ENCODE peak calls at places on chromosome 6, in four cellular contexts. N is brain microvascular endothelial cell, M is neural progenitor cell, J is tibial nerve. A is an unnamed sample.

GRCh38 chr6:5787054-5787720 is 219.5 kb downstream of the NRN1 start:
- DNase-seq in N (no peak), M (no peak), J (no peak), A (no peak)

GRCh38 chr6:42988486-42989020 is 4.2 kb downstream of the PPP2R5D start:
- DNase-seq in N (no peak), M (no peak), J (peak; percentile 18), A (no peak)

GRCh38 chr6:169205176-169206160 is 48.2 kb downstream of the THBS2 start:
- DNase-seq in N (no peak), M (no peak), J (no peak), A (no peak)

GRCh38 chr6:168908166-168908565 is 345.5 kb downstream of the THBS2 start:
- DNase-seq in J (no peak), N (peak; percentile 78), M (no peak), A (no peak)

GRCh38 chr6:86031713-86032112 is 389.0 kb upstream of the SYNCRIP start:
- DNase-seq in J (no peak), N (no peak), M (no peak), A (no peak)

GRCh38 chr6:15389759-15390723 is 144.2 kb downstream of the JARID2 start:
- DNase-seq in N (peak; percentile 62), J (no peak), M (peak; percentile 87), A (no peak)

GRCh38 chr6:31792741-31793140 is 2.8 kb downstream of the VARS1 start:
- DNase-seq in N (peak; percentile 55), J (no peak), M (no peak), A (peak; percentile 27)

GRCh38 chr6:95553880-95554279 is 23.5 kb upstream of the MANEA start:
- DNase-seq in N (no peak), M (no peak), J (no peak), A (no peak)

GRCh38 chr6:70241031-70241430 is 61.9 kb downstream of the COL9A1 start:
- DNase-seq in M (no peak), N (no peak), J (no peak), A (no peak)

GRCh38 chr6:40485795-40486194 is 101.4 kb downstream of the LRFN2 start:
- DNase-seq in M (no peak), N (no peak), J (no peak), A (no peak)

GRCh38 chr6:18400831-18401446 is 13.8 kb downstream of the RNF144B start:
- DNase-seq in N (peak; percentile 40), M (no peak), J (no peak), A (no peak)

GRCh38 chr6:33976425-33977360 is 169.2 kb downstream of the GRM4 start:
- DNase-seq in J (no peak), M (no peak), N (no peak), A (no peak)

GRCh38 chr6:89388846-89389245 is 23.2 kb downstream of the RRAGD start:
- DNase-seq in J (no peak), N (no peak), M (no peak), A (no peak)

GRCh38 chr6:8110117-8110721 is 7.9 kb upstream of the EEF1E1 start:
- DNase-seq in N (no peak), M (no peak), J (no peak), A (no peak)
- H3K27ac ChIP-seq in N (no peak overlapping the region), M (no peak overlapping the region), J (no peak overlapping the region), A (no peak overlapping the region)

DNA sequence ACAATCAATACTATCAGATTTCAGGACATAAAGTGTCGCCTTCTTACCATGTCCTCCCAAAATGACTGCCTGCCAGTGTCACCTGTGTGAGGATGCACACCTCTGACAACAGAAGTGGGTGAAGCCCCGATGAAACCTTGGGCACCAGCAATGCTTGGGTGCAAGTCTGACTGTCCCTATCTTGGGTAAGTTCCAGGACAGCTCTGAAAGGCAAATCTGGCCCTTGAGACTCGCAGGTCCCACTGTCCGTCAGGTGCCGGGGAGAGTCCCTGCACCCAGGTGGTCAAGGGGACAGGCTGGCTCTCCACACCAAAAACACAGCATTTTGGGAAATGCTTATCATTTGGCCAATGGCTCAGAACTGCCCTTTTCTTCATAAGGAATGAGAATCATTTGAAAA is 43.3 kb downstream of the EZR start:
- DNase-seq in N (no peak), J (no peak), M (no peak), A (no peak)
- H3K36me3 ChIP-seq in N (peaks cover 56% of the 10 kb centered on the region), J (no peaks in the 10 kb centered on the region), M (no peaks in the 10 kb centered on the region), A (no peaks in the 10 kb centered on the region)

GRCh38 chr6:152085533-152085932 is 278.1 kb downstream of the ESR1 start:
- DNase-seq in M (no peak), N (no peak), J (no peak), A (no peak)
- H3K27ac ChIP-seq in M (no peak overlapping the region), N (no peak overlapping the region), J (no peak overlapping the region), A (no peak overlapping the region)

DNA sequence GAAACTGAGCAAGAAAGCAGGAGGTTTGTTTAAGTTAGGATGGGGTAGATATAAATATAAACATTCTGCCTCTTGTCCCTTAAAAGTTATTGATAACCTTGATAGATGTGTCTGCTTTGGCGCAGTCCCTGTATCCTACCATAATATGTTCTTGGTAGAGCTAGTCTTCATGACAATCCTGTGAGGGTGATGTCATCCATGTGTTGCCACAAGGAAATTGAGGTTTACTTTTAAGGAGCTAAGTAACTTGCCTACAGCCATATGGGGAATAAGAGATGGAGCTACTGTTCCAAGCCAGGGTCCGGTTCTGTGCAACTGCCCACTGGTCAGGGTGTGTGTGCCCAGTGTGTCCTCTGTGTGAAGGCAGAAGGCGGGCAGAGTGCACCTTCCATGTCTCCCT is 78.5 kb downstream of the SSR1 start:
- DNase-seq in J (no peak), M (no peak), N (no peak), A (no peak)
- H3K36me3 ChIP-seq in J (peaks cover 3% of the 10 kb centered on the region), M (no peaks in the 10 kb centered on the region), N (peaks cover 45% of the 10 kb centered on the region), A (no peaks in the 10 kb centered on the region)

DNA sequence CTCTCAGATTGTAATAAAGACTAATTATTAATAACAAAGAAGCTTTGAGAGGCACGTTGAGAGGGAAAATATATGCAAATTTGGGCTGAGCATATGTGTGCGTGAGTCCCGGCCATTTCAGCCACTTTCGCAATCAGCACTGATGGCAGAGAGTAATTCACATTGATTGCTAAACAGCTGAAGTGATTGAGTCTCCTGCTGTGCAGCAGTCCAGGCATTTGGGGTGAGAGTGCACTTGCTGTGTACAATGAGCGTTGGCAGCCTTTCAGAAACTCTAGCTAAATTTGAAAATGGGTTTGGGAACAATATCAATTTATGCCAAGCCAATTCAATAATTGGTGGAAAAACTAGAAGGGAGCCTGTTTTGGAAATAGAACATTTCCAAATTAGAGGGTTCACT is 595.9 kb downstream of the EPM2A start:
- DNase-seq in J (no peak), N (no peak), M (peak; percentile 38), A (peak; percentile 52)
- H3K27ac ChIP-seq in J (peak overlapping the region; percentile 46), N (no peak overlapping the region), M (peak overlapping the region; percentile 96), A (no peak overlapping the region)

GRCh38 chr6:7901056-7901455 is 9.5 kb downstream of the TXNDC5 start:
- DNase-seq in J (no peak), N (no peak), M (no peak), A (peak; percentile 61)

GRCh38 chr6:7902221-7902620 is 8.4 kb downstream of the TXNDC5 start:
- DNase-seq in M (no peak), N (no peak), J (no peak), A (no peak)

GRCh38 chr6:7903673-7904072 is 6.9 kb downstream of the TXNDC5 start:
- DNase-seq in M (no peak), N (no peak), J (no peak), A (no peak)

GRCh38 chr6:7901780-7902179 is 8.8 kb downstream of the TXNDC5 start:
- DNase-seq in N (no peak), M (no peak), J (no peak), A (no peak)

GRCh38 chr6:7902867-7903266 is 7.7 kb downstream of the TXNDC5 start:
- DNase-seq in N (no peak), J (no peak), M (no peak), A (no peak)
- H3K36me3 ChIP-seq in N (peaks cover 58% of the 10 kb centered on the region), J (no peaks in the 10 kb centered on the region), M (no peaks in the 10 kb centered on the region), A (peaks cover 43% of the 10 kb centered on the region)

DNA sequence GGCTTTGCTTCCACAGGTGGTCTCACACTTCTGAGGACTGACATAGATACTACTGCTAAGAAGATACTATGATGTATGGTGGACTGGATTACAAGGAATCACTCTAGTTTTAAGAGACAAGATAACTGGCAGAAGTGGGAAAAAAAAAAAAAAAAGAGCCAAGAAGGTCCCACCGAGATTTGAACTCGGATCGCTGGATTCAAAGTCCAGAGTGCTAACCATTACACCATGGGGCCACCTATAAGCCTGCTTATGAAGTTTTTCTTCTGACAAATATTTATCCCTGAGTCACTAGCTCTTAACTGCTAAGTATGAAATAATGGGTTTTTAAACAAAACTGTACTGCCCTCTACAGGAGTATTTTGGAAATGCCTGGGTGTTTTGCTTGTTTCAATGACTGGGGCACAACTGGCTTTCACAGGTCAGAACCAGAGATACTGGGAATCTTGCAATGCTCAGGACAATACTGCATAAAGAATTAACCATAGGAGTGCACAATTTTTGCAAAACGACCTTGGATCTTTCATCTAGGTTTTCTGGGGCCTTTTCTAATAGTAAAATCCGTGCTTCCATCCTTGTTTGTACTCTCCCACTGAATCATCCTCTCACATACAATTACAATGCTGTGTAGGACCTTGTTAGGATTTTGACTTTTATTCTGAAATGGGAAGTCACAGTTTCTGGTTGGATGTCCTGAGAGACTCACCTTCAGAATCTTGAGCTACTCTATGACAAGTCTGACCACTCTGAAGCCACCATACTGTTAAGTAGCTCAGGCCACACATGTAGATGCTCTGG is 116.3 kb downstream of the OR2B2 start:
- DNase-seq in J (peak; percentile 97), M (peak; percentile 79), N (peak; percentile 92), A (no peak)
- H3K27ac ChIP-seq in J (no peak overlapping the region), M (no peak overlapping the region), N (no peak overlapping the region), A (no peak overlapping the region)